ENCODE peak calls at places on chromosome 6, in seven cellular contexts. Q is endothelial cell of umbilical vein, M is cardiac muscle cell, V is lung, R is prostate gland, D is mucosa of descending colon, G is uterus. A is an unnamed sample.

GRCh38 chr6:133646021-133646682 is 242.8 kb upstream of the TCF21 start:
- DNase-seq in V (no peak), M (no peak), Q (no peak), D (no peak), R (no peak), G (no peak), A (no peak)

GRCh38 chr6:1267057-1267732 is 44.7 kb upstream of the FOXQ1 start:
- DNase-seq in V (no peak), M (no peak), D (no peak), R (no peak), G (no peak), Q (no peak), A (no peak)

GRCh38 chr6:153698001-153698400 is 341.0 kb upstream of the OPRM1 start:
- DNase-seq in V (no peak), D (no peak), M (no peak), G (no peak), R (no peak), Q (no peak), A (no peak)

GRCh38 chr6:42406296-42407280 is 45.1 kb downstream of the TRERF1 start:
- DNase-seq in M (no peak), D (no peak), R (no peak), G (no peak), V (no peak), Q (peak; percentile 35), A (no peak)

GRCh38 chr6:156575361-156575760 is 201.8 kb upstream of the ARID1B start:
- DNase-seq in R (no peak), D (no peak), M (no peak), G (no peak), V (no peak), Q (no peak), A (no peak)

GRCh38 chr6:48978016-48978415 is 485.0 kb downstream of the MMUT start:
- DNase-seq in M (no peak), Q (no peak), R (no peak), D (no peak), G (no peak), V (no peak), A (no peak)

GRCh38 chr6:166221040-166221439 is 53.4 kb upstream of the TBXT start:
- DNase-seq in Q (no peak), V (no peak), D (no peak), R (no peak), M (no peak), G (no peak), A (no peak)

GRCh38 chr6:105507811-105508210 is 104.9 kb upstream of the PREP start:
- DNase-seq in Q (no peak), G (no peak), M (no peak), V (no peak), R (no peak), D (no peak), A (no peak)

GRCh38 chr6:91082311-91082803 is 495.5 kb upstream of the MAP3K7 start:
- DNase-seq in R (no peak), D (no peak), Q (no peak), M (no peak), G (no peak), V (no peak), A (no peak)

GRCh38 chr6:146470091-146470770 is 73.4 kb upstream of the RAB32 start:
- DNase-seq in V (no peak), G (no peak), Q (no peak), R (no peak), M (no peak), D (no peak), A (no peak)

GRCh38 chr6:31947070-31947675 is 1.3 kb downstream of the CFB start:
- DNase-seq in G (no peak), R (no peak), Q (no peak), M (no peak), V (no peak), D (no peak), A (no peak)

GRCh38 chr6:54654376-54654775 is 192.2 kb upstream of the FAM83B start:
- DNase-seq in R (no peak), G (no peak), V (no peak), M (no peak), D (no peak), Q (no peak), A (no peak)

GRCh38 chr6:146785001-146785585 is 186.3 kb downstream of the ADGB start:
- DNase-seq in D (no peak), R (no peak), Q (peak; percentile 40), V (no peak), M (peak; percentile 76), G (no peak), A (no peak)

GRCh38 chr6:104952911-104953409 is 3.9 kb upstream of the LIN28B start:
- DNase-seq in G (no peak), D (no peak), R (no peak), V (no peak), Q (no peak), M (peak; percentile 62), A (no peak)

GRCh38 chr6:89826029-89826528 is 3.6 kb upstream of the CASP8AP2 start:
- DNase-seq in M (no peak), D (no peak), Q (no peak), V (peak; percentile 38), G (no peak), R (no peak), A (no peak)

GRCh38 chr6:35048631-35049083 is 92.5 kb downstream of the TCP11 start:
- DNase-seq in D (peak; percentile 60), M (peak; percentile 56), V (no peak), Q (no peak), G (peak; percentile 26), R (no peak), A (no peak)

GRCh38 chr6:108260126-108260808 is 573 bp downstream of the SNX3 start:
- DNase-seq in D (peak; percentile 56), V (no peak), G (no peak), R (peak; percentile 36), Q (peak; percentile 59), M (peak; percentile 61), A (no peak)

GRCh38 chr6:106160189-106160588 is 74.1 kb downstream of the PRDM1 start:
- DNase-seq in R (no peak), G (no peak), D (no peak), V (no peak), Q (no peak), M (no peak), A (no peak)

GRCh38 chr6:139172567-139172966 is 37.7 kb downstream of the HECA start:
- DNase-seq in G (no peak), V (no peak), M (no peak), D (no peak), R (no peak), Q (no peak), A (no peak)

GRCh38 chr6:32692019-32692418 is 25.6 kb upstream of the HLA-DQB1 start:
- DNase-seq in Q (peak; percentile 23), D (no peak), G (peak; percentile 17), V (peak; percentile 51), R (peak; percentile 33), M (peak; percentile 19), A (no peak)

GRCh38 chr6:21045135-21045616 is 510.9 kb downstream of the CDKAL1 start:
- DNase-seq in Q (no peak), G (no peak), D (no peak), R (no peak), V (no peak), M (no peak), A (no peak)

GRCh38 chr6:100296810-100297544 is 167.7 kb downstream of the SIM1 start:
- DNase-seq in V (no peak), M (no peak), R (no peak), Q (peak; percentile 94), G (no peak), D (no peak), A (no peak)

GRCh38 chr6:158843751-158844683 is 24.8 kb upstream of the EZR start:
- DNase-seq in V (no peak), R (no peak), G (no peak), D (no peak), M (no peak), Q (no peak), A (no peak)

GRCh38 chr6:107068691-107069630 is 41.0 kb downstream of the MTRES1 start:
- DNase-seq in D (no peak), Q (no peak), G (no peak), R (no peak), M (no peak), V (no peak), A (peak; percentile 46)

GRCh38 chr6:153644000-153644399 is 395.0 kb upstream of the OPRM1 start:
- DNase-seq in M (no peak), Q (no peak), G (no peak), V (no peak), D (no peak), R (no peak), A (no peak)

GRCh38 chr6:37485259-37485658 is 14.4 kb downstream of the CCDC167 start:
- DNase-seq in R (no peak), M (peak; percentile 20), Q (no peak), G (no peak), D (no peak), V (no peak), A (no peak)
- TF ChIP-seq CTCF in R (no peak), M (peak; percentile 6), Q (peak; percentile 8), G (no peak), D (no peak), V (no peak), A (no peak)

GRCh38 chr6:14516947-14517346 is 399.4 kb downstream of the CD83 start:
- DNase-seq in Q (no peak), D (no peak), R (no peak), V (no peak), G (peak; percentile 35), M (no peak), A (no peak)

GRCh38 chr6:14510038-14510437 is 392.5 kb downstream of the CD83 start:
- DNase-seq in M (no peak), D (no peak), R (no peak), Q (no peak), V (no peak), G (no peak), A (no peak)

GRCh38 chr6:14511192-14511591 is 393.6 kb downstream of the CD83 start:
- DNase-seq in M (no peak), Q (no peak), V (no peak), G (no peak), D (no peak), R (no peak), A (no peak)

GRCh38 chr6:14512246-14512645 is 394.7 kb downstream of the CD83 start:
- DNase-seq in M (no peak), R (no peak), D (no peak), Q (no peak), V (no peak), G (no peak), A (no peak)

GRCh38 chr6:14513726-14514125 is 396.2 kb downstream of the CD83 start:
- DNase-seq in G (no peak), D (no peak), Q (no peak), R (no peak), V (no peak), M (no peak), A (no peak)
- H3K4me1 ChIP-seq in G (peaks cover 3% of the 10 kb centered on the region), D (no peaks in the 10 kb centered on the region), Q (no peaks in the 10 kb centered on the region), R (no peaks in the 10 kb centered on the region), V (no peaks in the 10 kb centered on the region), M (peaks cover 8% of the 10 kb centered on the region), A (no peaks in the 10 kb centered on the region)

DNA sequence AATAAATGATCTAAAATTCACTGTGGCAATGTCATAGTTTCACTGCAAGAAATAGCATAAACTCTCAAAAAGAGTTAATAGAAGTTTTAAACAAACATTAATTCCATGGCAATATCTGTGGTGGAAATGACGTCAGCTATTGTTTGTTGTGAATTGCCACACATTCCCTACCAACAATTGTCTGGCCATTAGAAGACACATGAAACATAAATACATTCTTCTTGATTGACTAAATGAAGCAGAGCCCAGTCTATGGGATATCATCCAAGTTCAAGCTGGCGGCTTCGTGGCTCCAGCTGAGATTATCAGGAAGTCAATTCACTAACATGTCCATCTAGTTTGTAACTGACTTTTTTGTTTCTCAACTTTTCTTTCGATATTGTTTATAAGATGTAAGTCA is 369.0 kb downstream of the ARHGAP18 start:
- DNase-seq in Q (peak; percentile 90), M (no peak), G (no peak), V (no peak), R (no peak), D (no peak), A (no peak)
- H3K36me3 ChIP-seq in Q (no peaks in the 10 kb centered on the region), M (no peaks in the 10 kb centered on the region), G (no peaks in the 10 kb centered on the region), V (no peaks in the 10 kb centered on the region), R (no peaks in the 10 kb centered on the region), D (no peaks in the 10 kb centered on the region), A (no peaks in the 10 kb centered on the region)

GRCh38 chr6:94894300-94894699 is 683.0 kb upstream of the MANEA start:
- DNase-seq in V (no peak), R (no peak), G (no peak), Q (no peak), D (no peak), M (no peak), A (no peak)
- TF ChIP-seq CTCF in V (no peak), R (no peak), G (no peak), Q (no peak), D (no peak), M (no peak), A (no peak)